ENCODE peak calls at places on chromosomes 6 and 20, in five cellular contexts. X is body of pancreas, Q is GM20000, B is lower leg skin, D is globus pallidus. P is an unnamed sample.

GRCh38 chr6:130969807-130970491 is 93.1 kb downstream of the EPB41L2 start:
- DNase-seq in D (peak), X (peak), Q (no peak), B (no peak), P (no peak)

GRCh38 chr6:148547110-148547509 is 199.7 kb upstream of the UST start:
- DNase-seq in Q (no peak), X (no peak), B (no peak), D (peak), P (no peak)

GRCh38 chr6:108726726-108727339 is 121.4 kb upstream of the ARMC2 start:
- DNase-seq in X (no peak), B (peak), Q (no peak), D (no peak), P (no peak)

GRCh38 chr20:25061103-25061799 is 3.3 kb upstream of the ACSS1 start:
- DNase-seq in X (peak), D (no peak), B (peak), Q (no peak), P (no peak)

GRCh38 chr20:51660741-51661608 is 107.2 kb downstream of the ATP9A start:
- DNase-seq in X (no peak), B (no peak), D (no peak), Q (no peak), P (no peak)

GRCh38 chr20:59724457-59725366 is 120.4 kb downstream of the PHACTR3 start:
- DNase-seq in X (no peak), B (no peak), D (no peak), Q (no peak), P (no peak)

GRCh38 chr20:46651091-46651962 is at the start of gene SLC13A3:
- DNase-seq in Q (no peak), B (peak), X (no peak), D (peak), P (no peak)

GRCh38 chr20:62142252-62143117 is 709 bp downstream of the PSMA7 start:
- DNase-seq in D (no peak), Q (no peak), B (no peak), X (no peak), P (no peak)

GRCh38 chr20:49888341-49889244 is 26.7 kb downstream of the SPATA2 start:
- DNase-seq in D (peak), B (no peak), X (peak), Q (peak), P (no peak)

GRCh38 chr6:33313105-33313708 is 671 bp downstream of the TAPBP start:
- DNase-seq in Q (peak), D (peak), X (peak), B (peak), P (no peak)

GRCh38 chr6:35065441-35065800 is 75.7 kb downstream of the TCP11 start:
- DNase-seq in X (no peak), D (no peak), B (no peak), Q (no peak), P (no peak)

GRCh38 chr6:157658301-157658700 is 164.7 kb upstream of the SNX9 start:
- DNase-seq in X (no peak), B (peak), D (no peak), Q (no peak), P (no peak)

GRCh38 chr20:22585786-22586493 is 1.6 kb upstream of the FOXA2 start:
- DNase-seq in B (no peak), D (no peak), Q (no peak), X (no peak), P (no peak)

GRCh38 chr6:169789944-169790927 is 38.8 kb downstream of the ERMARD start:
- DNase-seq in Q (peak), B (peak), X (peak), D (peak), P (no peak)

GRCh38 chr20:15992564-15992963 is 580.7 kb downstream of the KIF16B start:
- DNase-seq in B (no peak), Q (no peak), D (no peak), X (no peak), P (no peak)

GRCh38 chr20:63095718-63096654 is 89.2 kb upstream of the BHLHE23 start:
- DNase-seq in D (no peak), X (peak), Q (no peak), B (peak), P (no peak)

GRCh38 chr6:11442495-11442894 is 95.1 kb upstream of the TMEM170B start:
- DNase-seq in D (no peak), Q (no peak), B (no peak), X (no peak), P (no peak)

GRCh38 chr20:45412653-45413052 is 3.3 kb upstream of the PIGT start:
- DNase-seq in X (no peak), D (no peak), Q (no peak), B (no peak), P (no peak)

GRCh38 chr6:36599791-36600209 is 5.6 kb downstream of the SRSF3 start:
- DNase-seq in D (peak), B (peak), Q (no peak), X (peak), P (no peak)

GRCh38 chr20:55472704-55473103 is 532.6 kb downstream of the CBLN4 start:
- DNase-seq in D (no peak), Q (no peak), X (no peak), B (no peak), P (no peak)

GRCh38 chr6:157537518-157537917 is 156.5 kb downstream of the ZDHHC14 start:
- DNase-seq in D (no peak), B (peak), Q (no peak), X (no peak), P (no peak)